ENCODE peak calls at places on chromosomes 13 and 19, in six cellular contexts. A is ACHN; C is activated CD4-positive, alpha-beta T cell treated with anti-CD3 and anti-CD28 coated beads, Interleukin-2, amount 50 U/mL, for 24 hours; X is stimulated activated CD8-positive, alpha-beta memory T cell treated with anti-CD3 and anti-CD28 coated beads, Interleukin-4, amount 100 ng/mL, for 48 hours; P is anterior cingulate cortex; W is nucleus accumbens. S is an unnamed sample.
A peak's percentile ranks its signal among the peaks of the same experiment; 100 is the strongest.

GRCh38 chr13:93409816-93410215 is 183.2 kb downstream of the GPC6 start:
- DNase-seq in W (no peak), C (no peak), A (no peak), P (no peak), X (no peak), S (no peak)

GRCh38 chr19:54209748-54210494 is 9.3 kb downstream of the RPS9 start:
- DNase-seq in A (peak; percentile 97), P (peak; percentile 73), C (peak; percentile 33), W (no peak), X (peak; percentile 59), S (peak; percentile 98)

GRCh38 chr19:54463531-54464043 is at the start of gene LENG9:
- DNase-seq in W (peak; percentile 92), P (peak; percentile 96), X (peak; percentile 99), A (peak; percentile 51), C (peak; percentile 95), S (peak; percentile 99)

GRCh38 chr13:111388851-111389500 is 68.5 kb downstream of the TEX29 start:
- DNase-seq in X (peak; percentile 36), P (no peak), W (no peak), C (peak; percentile 11), A (no peak), S (no peak)

GRCh38 chr19:38425810-38426466 is at the start of gene RASGRP4:
- DNase-seq in A (no peak), W (no peak), P (no peak), C (peak; percentile 21), X (peak; percentile 70), S (no peak)

GRCh38 chr19:18856385-18857126 is 24.8 kb downstream of the UPF1 start:
- DNase-seq in A (peak; percentile 11), W (peak; percentile 29), X (no peak), C (no peak), P (peak; percentile 83), S (peak; percentile 55)

GRCh38 chr19:35549174-35549788 is 3.9 kb downstream of the TMEM147 start:
- DNase-seq in C (peak; percentile 57), A (peak; percentile 69), P (peak; percentile 14), W (no peak), X (peak; percentile 68), S (peak; percentile 73)

GRCh38 chr19:17503240-17503639 is 8.2 kb upstream of the PGLS start:
- DNase-seq in P (no peak), C (no peak), W (no peak), X (no peak), A (no peak), S (no peak)

GRCh38 chr13:29754486-29754806 is 96.0 kb downstream of the UBL3 start:
- DNase-seq in P (no peak), W (no peak), X (peak; percentile 35), A (peak; percentile 3), C (peak; percentile 14), S (peak; percentile 39)